ENCODE peak calls at places on chromosomes 5 and 9, in four cellular contexts. One of them, this sample, is unnamed.
A peak's percentile ranks its signal among the peaks of the same experiment; 100 is the strongest.

GRCh38 chr9:99266136-99267023 is 44.3 kb downstream of the SEC61B start:
- DNase-seq in occipital lobe: peak; percentile 57
- DNase-seq in K562: peak; percentile 76
- DNase-seq in neuronal stem cell: peak; percentile 67
- DNase-seq in this sample: peak; percentile 64

GRCh38 chr5:28313543-28314334 is 1275.4 kb upstream of the CDH9 start:
- DNase-seq in neuronal stem cell: no peak
- DNase-seq in occipital lobe: no peak
- DNase-seq in K562: no peak
- DNase-seq in this sample: no peak

GRCh38 chr5:77333451-77334123 is 123.1 kb downstream of the PDE8B start:
- DNase-seq in K562: no peak
- DNase-seq in neuronal stem cell: no peak
- DNase-seq in occipital lobe: no peak
- DNase-seq in this sample: no peak

GRCh38 chr5:154971501-154971900 is 30.6 kb downstream of the MRPL22 start:
- DNase-seq in neuronal stem cell: no peak
- DNase-seq in occipital lobe: no peak
- DNase-seq in K562: no peak
- DNase-seq in this sample: no peak

GRCh38 chr9:126348911-126349550 is 22.4 kb downstream of the MVB12B start:
- DNase-seq in K562: no peak
- DNase-seq in occipital lobe: no peak
- DNase-seq in neuronal stem cell: no peak
- DNase-seq in this sample: no peak

GRCh38 chr5:181217805-181218065 is 5.3 kb upstream of the TRIM41 start:
- DNase-seq in neuronal stem cell: no peak
- DNase-seq in K562: peak; percentile 19
- DNase-seq in occipital lobe: no peak
- DNase-seq in this sample: no peak

GRCh38 chr9:71764438-71764837 is 3.9 kb downstream of the CEMIP2 start:
- DNase-seq in neuronal stem cell: no peak
- DNase-seq in K562: no peak
- DNase-seq in occipital lobe: no peak
- DNase-seq in this sample: no peak

GRCh38 chr9:106482733-106483132 is 380.2 kb upstream of the ZNF462 start:
- DNase-seq in occipital lobe: no peak
- DNase-seq in K562: no peak
- DNase-seq in neuronal stem cell: no peak
- DNase-seq in this sample: no peak

GRCh38 chr5:56534102-56534501 is 281.2 kb upstream of the MAP3K1 start:
- DNase-seq in K562: peak; percentile 24
- DNase-seq in neuronal stem cell: no peak
- DNase-seq in occipital lobe: no peak
- DNase-seq in this sample: peak; percentile 54

GRCh38 chr5:160180931-160181330 is 48.4 kb upstream of the FABP6 start:
- DNase-seq in K562: no peak
- DNase-seq in occipital lobe: no peak
- DNase-seq in neuronal stem cell: no peak
- DNase-seq in this sample: no peak

GRCh38 chr9:125433461-125434001 is 171.9 kb downstream of the GAPVD1 start:
- DNase-seq in occipital lobe: no peak
- DNase-seq in K562: no peak
- DNase-seq in neuronal stem cell: no peak
- DNase-seq in this sample: no peak

GRCh38 chr5:57316798-57317327 is 143.0 kb downstream of the GPBP1 start:
- DNase-seq in K562: no peak
- DNase-seq in occipital lobe: no peak
- DNase-seq in neuronal stem cell: no peak
- DNase-seq in this sample: no peak

GRCh38 chr5:39437469-39437868 is 12.7 kb upstream of the DAB2 start:
- DNase-seq in K562: no peak
- DNase-seq in neuronal stem cell: no peak
- DNase-seq in occipital lobe: no peak
- DNase-seq in this sample: no peak